ENCODE peak calls at places on chromosomes 3 and 15, in four cellular contexts. One of them, this sample, is unnamed.

GRCh38 chr15:48190932-48191573 is 412 bp upstream of the CTXN2 start:
- DNase-seq in WTC11: peak; percentile 96
- DNase-seq in GM12878: no peak
- DNase-seq in K562: no peak
- DNase-seq in this sample: peak; percentile 30

GRCh38 chr3:149604125-149604851 is 53.5 kb downstream of the WWTR1 start:
- DNase-seq in K562: no peak
- DNase-seq in WTC11: peak; percentile 36
- DNase-seq in GM12878: no peak
- DNase-seq in this sample: no peak

GRCh38 chr3:160981217-160981938 is 123.8 kb downstream of the B3GALNT1 start:
- DNase-seq in K562: no peak
- DNase-seq in WTC11: no peak
- DNase-seq in GM12878: peak; percentile 31
- DNase-seq in this sample: no peak

GRCh38 chr15:57554821-57555185 is 36.9 kb upstream of the MYZAP start:
- DNase-seq in K562: no peak
- DNase-seq in WTC11: no peak
- DNase-seq in GM12878: no peak
- DNase-seq in this sample: no peak

GRCh38 chr3:191094057-191094456 is 105.0 kb upstream of the OSTN start:
- DNase-seq in GM12878: no peak
- DNase-seq in K562: no peak
- DNase-seq in WTC11: no peak
- DNase-seq in this sample: no peak

GRCh38 chr15:43828061-43828657 is 1.4 kb downstream of the WDR76 start:
- DNase-seq in GM12878: no peak
- DNase-seq in K562: no peak
- DNase-seq in WTC11: no peak
- DNase-seq in this sample: no peak

GRCh38 chr15:58957101-58957973 is 23.9 kb upstream of the SLTM start:
- DNase-seq in K562: peak; percentile 57
- DNase-seq in WTC11: peak; percentile 63
- DNase-seq in GM12878: no peak
- DNase-seq in this sample: peak; percentile 69

GRCh38 chr3:142909282-142909681 is 20.4 kb upstream of the PCOLCE2 start:
- DNase-seq in GM12878: no peak
- DNase-seq in WTC11: no peak
- DNase-seq in K562: no peak
- DNase-seq in this sample: no peak

GRCh38 chr3:10937141-10937825 is 55.3 kb upstream of the SLC6A1 start:
- DNase-seq in K562: no peak
- DNase-seq in WTC11: no peak
- DNase-seq in GM12878: no peak
- DNase-seq in this sample: no peak

GRCh38 chr3:97910931-97911351 is 61.3 kb downstream of the RIOX2 start:
- DNase-seq in WTC11: no peak
- DNase-seq in K562: peak; percentile 40
- DNase-seq in GM12878: peak; percentile 11
- DNase-seq in this sample: no peak

GRCh38 chr15:80265021-80265420 is 13.0 kb upstream of the CTXND1 start:
- DNase-seq in K562: no peak
- DNase-seq in GM12878: no peak
- DNase-seq in WTC11: no peak
- DNase-seq in this sample: no peak

GRCh38 chr15:63156708-63157065 is 590 bp downstream of the RPS27L start:
- DNase-seq in K562: peak; percentile 27
- DNase-seq in WTC11: no peak
- DNase-seq in GM12878: no peak
- DNase-seq in this sample: peak; percentile 25

GRCh38 chr3:142857056-142857455 is 31.8 kb downstream of the PCOLCE2 start:
- DNase-seq in GM12878: no peak
- DNase-seq in WTC11: peak; percentile 56
- DNase-seq in K562: no peak
- DNase-seq in this sample: peak; percentile 57

GRCh38 chr3:38001456-38002081 is 11.0 kb downstream of the VILL start:
- DNase-seq in WTC11: peak; percentile 62
- DNase-seq in GM12878: no peak
- DNase-seq in K562: no peak
- DNase-seq in this sample: no peak

GRCh38 chr3:95911767-95912166 is 902.6 kb upstream of the EPHA6 start:
- DNase-seq in K562: no peak
- DNase-seq in GM12878: no peak
- DNase-seq in WTC11: no peak
- DNase-seq in this sample: no peak

GRCh38 chr3:180700941-180701340 is 21.7 kb upstream of the CCDC39 start:
- DNase-seq in WTC11: no peak
- DNase-seq in GM12878: no peak
- DNase-seq in K562: no peak
- DNase-seq in this sample: no peak

GRCh38 chr3:138458774-138459499 is 24.5 kb downstream of the ESYT3 start:
- DNase-seq in WTC11: no peak
- DNase-seq in GM12878: no peak
- DNase-seq in K562: no peak
- DNase-seq in this sample: no peak

GRCh38 chr3:15284121-15284889 is 48.1 kb downstream of the SH3BP5 start:
- DNase-seq in K562: no peak
- DNase-seq in GM12878: no peak
- DNase-seq in WTC11: no peak
- DNase-seq in this sample: no peak

GRCh38 chr15:96393209-96393513 is 62.7 kb downstream of the NR2F2 start:
- DNase-seq in K562: no peak
- DNase-seq in GM12878: no peak
- DNase-seq in WTC11: no peak
- DNase-seq in this sample: no peak

GRCh38 chr3:89867286-89867685 is 759.9 kb downstream of the EPHA3 start:
- DNase-seq in K562: no peak
- DNase-seq in WTC11: no peak
- DNase-seq in GM12878: no peak
- DNase-seq in this sample: no peak
- TF ChIP-seq USF2 in K562: no peak
- TF ChIP-seq USF2 in WTC11: no peak
- TF ChIP-seq USF2 in GM12878: no peak
- TF ChIP-seq USF2 in this sample: no peak

GRCh38 chr3:173467501-173467900 is 70.0 kb downstream of the NLGN1 start:
- DNase-seq in GM12878: no peak
- DNase-seq in WTC11: no peak
- DNase-seq in K562: no peak
- DNase-seq in this sample: no peak
- TF ChIP-seq TCF7 in GM12878: no peak
- TF ChIP-seq TCF7 in WTC11: no peak
- TF ChIP-seq TCF7 in K562: no peak
- TF ChIP-seq TCF7 in this sample: no peak

DNA sequence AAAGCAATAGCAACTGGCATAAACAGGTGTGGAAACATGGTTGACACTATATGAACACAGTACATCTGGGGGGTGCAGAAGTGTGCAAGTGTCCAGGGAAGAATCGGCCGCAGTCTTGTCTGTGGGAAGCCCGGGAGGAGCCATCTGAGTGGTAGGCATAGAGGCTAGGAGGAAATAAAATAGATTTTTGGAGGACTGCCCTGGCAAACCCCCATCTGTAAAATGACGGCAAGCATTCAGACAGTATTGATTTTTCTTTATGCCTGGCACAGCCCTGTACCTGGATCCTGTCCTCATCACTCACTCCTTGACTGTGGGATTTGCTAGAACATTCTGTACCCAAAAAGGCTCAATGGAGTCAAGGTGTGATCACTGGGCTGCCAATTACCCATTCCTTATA is 31.3 kb downstream of the THSD4 start:
- DNase-seq in WTC11: no peak
- DNase-seq in GM12878: no peak
- DNase-seq in K562: no peak
- DNase-seq in this sample: no peak
- TF ChIP-seq USF2 in WTC11: no peak
- TF ChIP-seq USF2 in GM12878: no peak
- TF ChIP-seq USF2 in K562: no peak
- TF ChIP-seq USF2 in this sample: no peak

GRCh38 chr3:172918568-172919296 is 168.2 kb downstream of the ECT2 start:
- DNase-seq in K562: no peak
- DNase-seq in WTC11: no peak
- DNase-seq in GM12878: no peak
- DNase-seq in this sample: no peak
- TF ChIP-seq TCF7 in K562: no peak
- TF ChIP-seq TCF7 in WTC11: no peak
- TF ChIP-seq TCF7 in GM12878: no peak
- TF ChIP-seq TCF7 in this sample: no peak

GRCh38 chr3:157633241-157633640 is 130.0 kb upstream of the VEPH1 start:
- DNase-seq in GM12878: no peak
- DNase-seq in WTC11: no peak
- DNase-seq in K562: no peak
- DNase-seq in this sample: no peak
- TF ChIP-seq USF2 in GM12878: no peak
- TF ChIP-seq USF2 in WTC11: no peak
- TF ChIP-seq USF2 in K562: no peak
- TF ChIP-seq USF2 in this sample: no peak